ENCODE peak calls at places on chromosomes 1 and 21, in ten cellular contexts. P is hepatocyte, U is colonic mucosa, S is NB4, D is IMR-90, K is AG04449, X is fibroblast of mammary gland, W is pancreas, Y is retinal pigment epithelial cell, T is fibroblast of lung. V is an unnamed sample.

GRCh38 chr1:59071289-59071688 is 225.6 kb upstream of the FGGY start:
- DNase-seq in P (no peak), U (peak), S (peak), D (no peak), K (no peak), X (no peak), W (no peak), Y (no peak), T (no peak), V (no peak)

GRCh38 chr1:154611150-154611865 is 3.3 kb upstream of the ADAR start:
- DNase-seq in P (no peak), U (no peak), S (peak), D (no peak), K (no peak), X (no peak), W (no peak), Y (no peak), T (no peak), V (no peak)

GRCh38 chr1:32186077-32186476 is 6.6 kb downstream of the TXLNA start:
- DNase-seq in P (no peak), U (no peak), S (peak), D (no peak), K (no peak), X (no peak), W (no peak), Y (no peak), T (no peak), V (no peak)

GRCh38 chr1:219749370-219749769 is 136.5 kb upstream of the ZC3H11B start:
- DNase-seq in P (no peak), U (no peak), S (no peak), D (no peak), K (no peak), X (no peak), W (no peak), Y (no peak), T (no peak), V (no peak)

GRCh38 chr1:218164930-218165686 is 120.0 kb upstream of the RRP15 start:
- DNase-seq in P (peak), U (peak), S (no peak), D (no peak), K (no peak), X (no peak), W (peak), Y (no peak), T (peak), V (peak)

GRCh38 chr1:93960641-93961147 is 51.5 kb upstream of the GCLM start:
- DNase-seq in P (peak), U (peak), S (no peak), D (peak), K (no peak), X (no peak), W (no peak), Y (no peak), T (peak), V (no peak)

GRCh38 chr1:67840449-67840848 is 7.2 kb upstream of the GNG12 start:
- DNase-seq in P (no peak), U (no peak), S (no peak), D (peak), K (peak), X (peak), W (peak), Y (peak), T (peak), V (peak)

GRCh38 chr1:222443566-222443965 is 104.3 kb downstream of the HHIPL2 start:
- DNase-seq in P (no peak), U (no peak), S (no peak), D (no peak), K (no peak), X (no peak), W (no peak), Y (no peak), T (peak), V (no peak)

GRCh38 chr1:155218854-155219591 is 10.5 kb downstream of the MTX1 start:
- DNase-seq in P (peak), U (peak), S (peak), D (peak), K (no peak), X (peak), W (peak), Y (no peak), T (peak), V (peak)

GRCh38 chr1:106961671-106962070 is 94.8 kb upstream of the PRMT6 start:
- DNase-seq in P (no peak), U (no peak), S (no peak), D (no peak), K (no peak), X (no peak), W (no peak), Y (no peak), T (no peak), V (no peak)

GRCh38 chr1:7594714-7595295 is 176.3 kb upstream of the VAMP3 start:
- DNase-seq in P (no peak), U (no peak), S (no peak), D (no peak), K (no peak), X (no peak), W (no peak), Y (no peak), T (no peak), V (no peak)

GRCh38 chr1:93082313-93082712 is 3.2 kb downstream of the MTF2 start:
- DNase-seq in P (no peak), U (no peak), S (no peak), D (no peak), K (no peak), X (no peak), W (no peak), Y (no peak), T (no peak), V (no peak)

GRCh38 chr1:234978397-234979291 is 150.0 kb downstream of the TOMM20 start:
- DNase-seq in P (peak), U (peak), S (peak), D (peak), K (no peak), X (peak), W (no peak), Y (no peak), T (peak), V (peak)

GRCh38 chr1:226872455-226872854 is 2.0 kb downstream of the PSEN2 start:
- DNase-seq in P (peak), U (peak), S (no peak), D (peak), K (no peak), X (no peak), W (peak), Y (no peak), T (no peak), V (peak)

GRCh38 chr1:201593200-201593828 is 54.4 kb downstream of the NAV1 start:
- DNase-seq in P (peak), U (peak), S (peak), D (peak), K (peak), X (peak), W (no peak), Y (no peak), T (peak), V (peak)

GRCh38 chr1:219858980-219859379 is 69.4 kb downstream of the SLC30A10 start:
- DNase-seq in P (no peak), U (peak), S (no peak), D (no peak), K (no peak), X (no peak), W (no peak), Y (no peak), T (no peak), V (no peak)

GRCh38 chr1:31927661-31927980 is 10.5 kb downstream of the PTP4A2 start:
- DNase-seq in P (no peak), U (no peak), S (no peak), D (no peak), K (no peak), X (no peak), W (no peak), Y (no peak), T (no peak), V (no peak)

GRCh38 chr1:28796321-28797213 is 15.4 kb upstream of the OPRD1 start:
- DNase-seq in P (no peak), U (no peak), S (no peak), D (no peak), K (peak), X (no peak), W (no peak), Y (no peak), T (no peak), V (no peak)

GRCh38 chr1:202192770-202193613 is 607 bp upstream of the LGR6 start:
- DNase-seq in P (peak), U (peak), S (peak), D (peak), K (no peak), X (peak), W (peak), Y (no peak), T (peak), V (peak)

GRCh38 chr1:109620396-109620817 is 770 bp downstream of the AMPD2 start:
- DNase-seq in P (peak), U (peak), S (no peak), D (peak), K (no peak), X (peak), W (peak), Y (no peak), T (peak), V (no peak)

GRCh38 chr21:32309906-32310460 is 11.3 kb downstream of the MRAP start:
- DNase-seq in P (no peak), U (no peak), S (no peak), D (no peak), K (no peak), X (no peak), W (no peak), Y (no peak), T (no peak), V (no peak)

GRCh38 chr1:153771841-153772593 is 3.2 kb upstream of the SLC27A3 start:
- DNase-seq in P (no peak), U (no peak), S (peak), D (no peak), K (no peak), X (no peak), W (no peak), Y (no peak), T (no peak), V (peak)

DNA sequence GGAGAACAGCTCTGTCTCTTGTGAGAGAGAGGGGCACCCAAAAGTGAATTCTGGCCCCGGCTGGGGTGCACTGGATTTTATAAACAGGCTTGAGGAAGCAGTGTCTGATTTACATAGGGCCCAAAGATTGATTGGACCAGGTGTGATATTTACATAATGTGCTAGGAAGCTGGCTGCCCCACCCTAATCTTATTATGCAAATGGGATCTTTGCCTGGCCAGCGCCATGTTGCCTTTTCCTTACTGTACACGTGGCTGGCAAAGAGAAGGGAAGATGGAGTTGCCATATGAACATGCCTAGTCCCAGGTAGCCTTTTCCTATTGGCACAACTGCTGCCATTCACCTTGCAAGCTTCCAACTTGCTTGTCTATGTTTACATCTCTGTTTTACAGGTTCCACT is 29.0 kb upstream of the CFHR4 start:
- DNase-seq in P (no peak), U (no peak), S (no peak), D (no peak), K (no peak), X (no peak), W (no peak), Y (no peak), T (no peak), V (no peak)
- H3K4me3 ChIP-seq in P (no peak), U (no peak), S (no peak), D (no peak), K (no peak), X (no peak), W (no peak), Y (no peak), T (no peak), V (no peak)

GRCh38 chr1:230218667-230219066 is 151.6 kb downstream of the GALNT2 start:
- DNase-seq in P (no peak), U (no peak), S (no peak), D (no peak), K (no peak), X (no peak), W (no peak), Y (no peak), T (no peak), V (no peak)

GRCh38 chr1:230212405-230212936 is 145.4 kb downstream of the GALNT2 start:
- DNase-seq in P (no peak), U (no peak), S (no peak), D (no peak), K (no peak), X (no peak), W (no peak), Y (no peak), T (no peak), V (no peak)

GRCh38 chr1:230215529-230215928 is 148.5 kb downstream of the GALNT2 start:
- DNase-seq in P (no peak), U (peak), S (no peak), D (no peak), K (no peak), X (no peak), W (no peak), Y (no peak), T (no peak), V (no peak)

GRCh38 chr1:230211436-230212145 is 144.6 kb downstream of the GALNT2 start:
- DNase-seq in P (no peak), U (no peak), S (no peak), D (no peak), K (no peak), X (no peak), W (no peak), Y (no peak), T (no peak), V (no peak)

GRCh38 chr1:230215049-230215448 is 148.0 kb downstream of the GALNT2 start:
- DNase-seq in P (peak), U (peak), S (no peak), D (peak), K (no peak), X (peak), W (peak), Y (peak), T (peak), V (peak)
- TF ChIP-seq CTCF in P (peak), U (peak), S (no peak), D (peak), K (peak), X (peak), W (peak), Y (peak), T (peak), V (peak)

DNA sequence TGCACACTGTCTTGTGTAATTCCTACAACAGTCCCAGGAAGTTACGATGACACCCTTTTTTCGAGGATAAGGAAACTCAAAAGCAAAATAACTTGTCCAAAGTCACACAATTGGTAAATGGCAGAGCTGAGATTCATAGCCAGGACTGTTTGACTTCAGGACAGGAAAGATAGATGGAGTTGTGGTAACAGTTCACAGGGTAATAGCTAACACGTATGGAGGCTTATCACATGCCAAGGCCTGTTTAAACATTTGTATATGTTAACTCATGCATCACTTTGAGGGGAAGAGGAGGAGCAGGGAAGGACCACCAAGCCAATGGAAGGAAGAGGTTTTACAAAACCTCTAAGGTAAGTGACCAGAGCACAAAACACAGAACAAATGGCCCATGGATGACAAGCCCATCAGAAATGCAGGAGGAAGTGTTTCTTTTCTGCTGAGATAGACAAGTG is 2.8 kb downstream of the DHCR24 start:
- DNase-seq in P (no peak), U (no peak), S (no peak), D (peak), K (no peak), X (peak), W (no peak), Y (no peak), T (peak), V (no peak)
- H3K4me3 ChIP-seq in P (no peak), U (no peak), S (peak), D (no peak), K (no peak), X (no peak), W (no peak), Y (no peak), T (no peak), V (no peak)

DNA sequence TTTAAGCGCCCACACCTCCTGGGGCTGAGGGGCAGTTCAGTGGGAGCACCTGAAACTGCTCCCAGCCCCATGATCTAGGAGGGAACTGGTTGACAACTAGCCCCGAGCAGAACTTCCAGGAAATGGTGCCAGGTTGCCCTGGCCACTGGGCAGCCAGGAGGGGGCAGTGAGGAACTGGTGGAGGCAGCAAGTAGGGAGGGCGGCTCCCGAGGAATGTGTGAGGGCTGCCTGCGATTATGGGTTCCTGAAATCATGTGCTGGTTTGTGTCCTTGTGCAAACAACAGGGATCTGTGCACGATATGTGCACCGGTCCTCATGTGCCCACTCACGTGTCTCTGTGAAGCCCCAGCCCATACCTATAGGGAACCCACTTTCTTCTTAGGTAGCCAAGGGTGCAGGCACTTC is 9.9 kb downstream of the GPR3 start:
- DNase-seq in P (peak), U (peak), S (peak), D (peak), K (no peak), X (peak), W (peak), Y (peak), T (peak), V (peak)
- TF ChIP-seq CTCF in P (peak), U (peak), S (peak), D (peak), K (peak), X (peak), W (peak), Y (peak), T (peak), V (peak)

GRCh38 chr1:18646776-18647410 is 16.2 kb downstream of the PAX7 start:
- DNase-seq in P (no peak), U (no peak), S (no peak), D (no peak), K (no peak), X (no peak), W (no peak), Y (no peak), T (no peak), V (no peak)
- H3K4me3 ChIP-seq in P (no peak), U (no peak), S (no peak), D (no peak), K (no peak), X (no peak), W (peak), Y (no peak), T (no peak), V (no peak)

GRCh38 chr1:83064589-83065242 is 934.2 kb downstream of the TTLL7 start:
- DNase-seq in P (no peak), U (no peak), S (no peak), D (no peak), K (no peak), X (no peak), W (no peak), Y (no peak), T (peak), V (no peak)

GRCh38 chr1:83060216-83060615 is 938.7 kb downstream of the TTLL7 start:
- DNase-seq in P (peak), U (no peak), S (no peak), D (no peak), K (no peak), X (no peak), W (no peak), Y (peak), T (no peak), V (no peak)

GRCh38 chr1:83067954-83068353 is 931.0 kb downstream of the TTLL7 start:
- DNase-seq in P (no peak), U (no peak), S (no peak), D (no peak), K (no peak), X (no peak), W (no peak), Y (no peak), T (no peak), V (no peak)

DNA sequence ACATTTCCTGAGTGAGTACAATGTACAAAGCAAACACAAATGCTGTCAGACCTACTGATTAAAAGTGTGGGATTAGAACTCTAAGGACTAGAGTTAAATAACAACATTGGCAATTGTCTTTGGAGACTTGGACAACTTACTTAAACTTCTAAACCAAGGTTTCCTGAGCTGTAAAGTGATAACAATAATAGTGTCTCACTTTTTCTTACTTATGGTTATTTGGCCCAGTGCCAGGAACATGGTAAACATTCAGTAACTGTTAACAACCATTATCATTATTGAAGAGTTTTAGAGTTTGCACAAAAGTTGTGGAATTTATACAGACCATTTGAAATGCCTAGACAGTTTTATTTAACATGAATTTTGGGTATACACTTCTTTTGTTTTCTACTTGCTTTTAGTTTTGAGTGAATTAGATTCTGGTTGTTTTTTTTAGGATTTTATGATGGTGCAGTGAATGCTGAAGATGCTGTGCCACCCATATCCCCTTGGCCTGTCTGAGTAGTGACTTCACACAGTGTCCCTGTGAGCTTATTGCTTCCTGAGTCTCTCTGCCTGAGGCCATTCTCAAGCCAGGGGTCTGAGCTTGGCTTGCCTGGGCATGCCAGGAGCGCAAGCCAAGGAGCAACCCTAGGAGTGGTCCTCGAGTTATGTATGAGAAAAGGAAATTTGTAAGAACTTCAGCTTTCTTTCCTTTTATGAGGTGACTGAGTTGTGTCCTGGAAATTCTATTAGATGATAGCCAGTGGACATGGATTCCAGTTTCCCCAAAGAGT is 932.8 kb downstream of the TTLL7 start:
- DNase-seq in P (no peak), U (no peak), S (no peak), D (no peak), K (no peak), X (peak), W (no peak), Y (no peak), T (no peak), V (peak)
- TF ChIP-seq CTCF in P (no peak), U (no peak), S (no peak), D (no peak), K (no peak), X (no peak), W (no peak), Y (no peak), T (no peak), V (no peak)

GRCh38 chr1:167564592-167564991 is 11.0 kb upstream of the CREG1 start:
- DNase-seq in P (no peak), U (no peak), S (peak), D (no peak), K (no peak), X (no peak), W (no peak), Y (no peak), T (peak), V (no peak)
- H3K4me3 ChIP-seq in P (no peak), U (no peak), S (no peak), D (no peak), K (no peak), X (no peak), W (no peak), Y (no peak), T (no peak), V (no peak)

DNA sequence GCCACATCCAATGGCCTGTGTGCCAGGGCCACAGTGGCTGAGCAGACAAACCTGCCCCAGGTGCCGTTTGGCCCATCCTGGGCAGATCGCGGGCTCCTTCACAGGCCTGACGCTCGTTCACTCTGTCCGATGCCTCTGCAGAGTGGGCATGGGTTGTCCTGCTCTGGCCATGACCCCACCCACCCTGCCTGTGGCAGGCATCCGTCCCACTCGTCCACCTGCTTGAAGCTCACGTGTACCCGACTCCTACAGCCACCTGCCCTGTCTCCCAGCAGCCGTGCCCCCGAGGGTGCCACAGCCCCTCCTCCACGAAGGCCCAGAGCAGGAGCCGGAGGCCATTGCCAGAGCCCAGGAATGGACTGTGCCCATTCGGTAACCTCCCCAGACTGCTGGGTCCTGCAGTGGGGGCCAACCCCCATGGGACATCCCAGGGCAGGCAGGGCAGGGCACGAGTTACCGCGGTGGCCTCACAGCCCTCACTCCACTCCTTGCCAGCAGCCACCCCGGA is 41.9 kb downstream of the TRIM11 start:
- DNase-seq in P (no peak), U (no peak), S (no peak), D (no peak), K (no peak), X (no peak), W (no peak), Y (no peak), T (no peak), V (no peak)
- TF ChIP-seq CTCF in P (no peak), U (no peak), S (no peak), D (no peak), K (no peak), X (no peak), W (no peak), Y (no peak), T (no peak), V (no peak)